ENCODE peak calls at places on chromosomes 12 and 14, in seven cellular contexts. P, Q, A, U, E, W and K are unnamed samples.

GRCh38 chr12:62695696-62696095 is 229.1 kb downstream of the MON2 start:
- DNase-seq in A (no peak), U (no peak), Q (no peak), E (no peak), W (peak; percentile 62), P (no peak), K (no peak)

GRCh38 chr12:22670762-22671161 is 45.8 kb downstream of the ETNK1 start:
- DNase-seq in A (no peak), P (no peak), W (no peak), E (no peak), Q (no peak), U (peak; percentile 31), K (no peak)

GRCh38 chr12:52285851-52286530 is 5.3 kb downstream of the KRT81 start:
- DNase-seq in U (no peak), W (peak; percentile 71), P (no peak), Q (no peak), A (no peak), E (no peak), K (no peak)

GRCh38 chr12:40286583-40286982 is 61.8 kb downstream of the LRRK2 start:
- DNase-seq in Q (no peak), P (no peak), W (no peak), E (no peak), A (no peak), U (no peak), K (no peak)

GRCh38 chr12:6472491-6472890 is 2.0 kb upstream of the VAMP1 start:
- DNase-seq in A (no peak), W (peak; percentile 76), U (no peak), Q (no peak), P (no peak), E (no peak), K (no peak)

GRCh38 chr14:37992489-37992888 is 215.2 kb upstream of the SSTR1 start:
- DNase-seq in A (no peak), W (no peak), Q (no peak), P (no peak), U (no peak), E (no peak), K (no peak)

GRCh38 chr14:39459795-39460478 is 27.7 kb upstream of the FBXO33 start:
- DNase-seq in A (no peak), P (no peak), W (no peak), Q (no peak), E (no peak), U (no peak), K (no peak)

GRCh38 chr12:126950266-126950665 is 1316.7 kb upstream of the TMEM132C start:
- DNase-seq in U (no peak), Q (no peak), W (no peak), A (no peak), P (no peak), E (no peak), K (no peak)

GRCh38 chr12:109544955-109545531 is 28.3 kb downstream of the MMAB start:
- DNase-seq in Q (no peak), U (peak; percentile 24), W (no peak), A (no peak), E (no peak), P (no peak), K (no peak)

GRCh38 chr14:102280376-102280962 is 24.5 kb downstream of the MOK start:
- DNase-seq in A (no peak), U (peak; percentile 97), P (no peak), W (peak; percentile 15), E (no peak), Q (no peak), K (no peak)

GRCh38 chr14:48008646-48009045 is 333.2 kb upstream of the MDGA2 start:
- DNase-seq in P (no peak), U (no peak), Q (no peak), E (no peak), A (no peak), W (no peak), K (no peak)

GRCh38 chr12:110279561-110279960 is 1.5 kb upstream of the ATP2A2 start:
- DNase-seq in E (no peak), P (no peak), W (no peak), U (no peak), Q (no peak), A (peak; percentile 15), K (no peak)

GRCh38 chr12:118391424-118391823 is 15.1 kb downstream of the SUDS3 start:
- DNase-seq in Q (no peak), E (no peak), U (no peak), P (no peak), A (no peak), W (no peak), K (no peak)

GRCh38 chr12:9127484-9127883 is 11.8 kb upstream of the A2M start:
- DNase-seq in U (no peak), P (no peak), W (no peak), A (no peak), E (peak; percentile 57), Q (no peak), K (no peak)

GRCh38 chr12:27936196-27936595 is 36.3 kb downstream of the PTHLH start:
- DNase-seq in E (no peak), Q (no peak), U (no peak), A (peak; percentile 5), W (no peak), P (no peak), K (no peak)

GRCh38 chr12:75505706-75506312 is 5.6 kb downstream of the KRR1 start:
- DNase-seq in W (no peak), E (no peak), U (peak; percentile 55), Q (peak; percentile 42), P (no peak), A (no peak), K (no peak)

GRCh38 chr12:34291001-34291400 is 268.7 kb downstream of the ALG10 start:
- DNase-seq in E (no peak), U (no peak), A (no peak), P (no peak), W (no peak), Q (no peak), K (peak; percentile 17)

GRCh38 chr12:56840922-56841321 is 77.8 kb downstream of the HSD17B6 start:
- DNase-seq in A (no peak), E (no peak), Q (no peak), P (no peak), U (peak; percentile 15), W (no peak), K (no peak)

GRCh38 chr12:57093412-57094193 is 4.7 kb downstream of the NAB2 start:
- DNase-seq in P (no peak), E (peak; percentile 64), W (peak; percentile 94), Q (peak; percentile 77), A (peak; percentile 70), U (peak; percentile 93), K (peak; percentile 59)

GRCh38 chr12:66879392-66879791 is 200.5 kb upstream of the GRIP1 start:
- DNase-seq in E (no peak), Q (no peak), P (no peak), A (no peak), U (no peak), W (no peak), K (no peak)

GRCh38 chr12:125280482-125281377 is 215.5 kb downstream of the AACS start:
- DNase-seq in W (peak; percentile 76), A (peak; percentile 75), Q (peak; percentile 23), E (no peak), U (no peak), P (no peak), K (peak; percentile 5)

DNA sequence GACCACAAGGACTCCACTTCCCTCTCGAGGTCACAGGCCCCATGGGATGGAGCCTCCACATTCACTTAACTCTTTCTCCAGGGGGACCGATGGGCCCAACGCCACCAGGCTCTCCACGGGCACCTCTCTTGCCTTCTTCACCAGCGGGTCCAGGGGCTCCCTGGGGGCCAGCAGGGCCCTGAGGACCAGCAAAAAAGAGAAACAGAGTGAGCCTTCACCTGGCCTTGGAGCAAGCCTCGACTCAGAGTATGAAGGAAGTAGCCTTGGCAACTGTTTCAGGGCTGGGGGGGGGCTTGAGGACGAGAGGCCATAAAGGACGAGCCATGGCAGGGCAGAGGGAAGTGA is 18.0 kb downstream of the COL2A1 start:
- DNase-seq in W (no peak), U (no peak), A (no peak), P (no peak), Q (no peak), E (no peak), K (no peak)
- H3K4me3 ChIP-seq in W (no peak overlapping the region), U (no peak overlapping the region), A (no peak overlapping the region), P (no peak overlapping the region), Q (no peak overlapping the region), E (no peak overlapping the region), K (no peak overlapping the region)

GRCh38 chr12:4274960-4275868 is 1.7 kb downstream of the CCND2 start:
- DNase-seq in Q (peak; percentile 53), U (no peak), E (no peak), A (peak; percentile 53), W (peak; percentile 84), P (no peak), K (no peak)

GRCh38 chr12:4273651-4274395 is at the start of gene CCND2:
- DNase-seq in A (peak; percentile 92), P (no peak), Q (peak; percentile 95), E (peak; percentile 73), W (peak; percentile 96), U (peak; percentile 73), K (peak; percentile 81)

GRCh38 chr12:4275869-4276253 is 2.3 kb downstream of the CCND2 start:
- DNase-seq in Q (no peak), W (no peak), A (peak; percentile 19), U (no peak), P (no peak), E (no peak), K (no peak)

GRCh38 chr12:4272976-4273650 is 449 bp upstream of the CCND2 start:
- DNase-seq in E (no peak), P (no peak), Q (no peak), A (peak; percentile 55), U (no peak), W (no peak), K (no peak)

GRCh38 chr12:4274396-4274959 is 916 bp downstream of the CCND2 start:
- DNase-seq in E (no peak), W (no peak), A (peak; percentile 38), Q (peak; percentile 40), P (no peak), U (no peak), K (no peak)
- H3K4me3 ChIP-seq in E (peak overlapping the region; percentile 48), W (peak overlapping the region; percentile 52), A (peak overlapping the region; percentile 82), Q (peak overlapping the region; percentile 95), P (peak overlapping the region; percentile 54), U (peak overlapping the region; percentile 62), K (peak overlapping the region; percentile 48)

DNA sequence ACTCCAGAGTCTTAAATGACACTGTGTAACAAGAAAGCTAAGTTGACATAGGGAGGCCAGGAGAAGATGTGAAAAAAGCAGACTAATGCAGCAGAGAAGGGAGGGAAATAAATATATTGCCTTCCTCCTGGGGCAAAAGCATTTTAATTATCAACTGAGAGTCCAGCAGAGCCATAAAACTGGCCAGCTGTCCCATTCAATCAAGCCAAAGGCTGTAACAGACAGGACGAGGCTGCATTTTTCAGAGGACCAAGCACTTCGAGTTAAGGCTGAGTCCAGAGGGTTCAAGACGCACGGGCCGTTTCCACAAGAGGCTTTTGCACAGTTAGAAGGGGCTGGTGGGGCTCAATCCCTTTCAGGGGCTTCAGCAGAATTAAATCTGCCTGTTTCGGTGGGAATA is 20.4 kb downstream of the MAP3K9 start:
- DNase-seq in P (no peak), U (no peak), W (no peak), A (no peak), E (no peak), Q (no peak), K (no peak)
- H3K4me3 ChIP-seq in P (no peak overlapping the region), U (no peak overlapping the region), W (no peak overlapping the region), A (no peak overlapping the region), E (no peak overlapping the region), Q (no peak overlapping the region), K (no peak overlapping the region)

DNA sequence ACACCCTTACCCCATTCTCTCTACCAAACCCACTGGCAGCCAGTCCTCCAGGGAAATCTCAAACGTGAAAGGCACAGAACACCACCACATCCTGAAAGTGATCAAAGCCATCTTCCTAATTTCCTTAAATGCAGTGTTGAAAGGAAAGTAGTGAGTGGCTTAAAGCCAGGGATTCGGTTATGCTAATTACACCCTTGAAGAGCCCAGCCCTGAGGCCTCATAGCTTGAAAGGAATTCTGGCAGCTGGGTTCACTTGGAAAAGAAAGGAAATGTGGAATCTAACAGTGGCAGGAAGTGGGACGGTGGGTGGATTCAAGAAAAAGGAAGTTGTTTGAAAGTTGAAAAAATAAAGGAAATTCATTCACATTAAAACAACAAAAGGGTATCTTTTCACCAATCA is 73.0 kb upstream of the FICD start:
- DNase-seq in E (no peak), P (no peak), A (peak; percentile 63), U (peak; percentile 40), W (no peak), Q (no peak), K (no peak)
- H3K4me3 ChIP-seq in E (no peak overlapping the region), P (no peak overlapping the region), A (no peak overlapping the region), U (no peak overlapping the region), W (no peak overlapping the region), Q (no peak overlapping the region), K (no peak overlapping the region)